ENCODE peak calls at places on chromosomes 3 and 15, in seven cellular contexts. One of them, this sample, is unnamed.

GRCh38 chr3:70832035-70832795 is 519.8 kb upstream of the MDFIC2 start:
- DNase-seq in HCT116: no peak
- DNase-seq in OCI-LY7: no peak
- DNase-seq in neural progenitor cell: no peak
- DNase-seq in hepatocyte: no peak
- DNase-seq in GM23248: peak; percentile 98
- DNase-seq in PC-3: peak; percentile 48
- DNase-seq in this sample: no peak

GRCh38 chr3:120497318-120497717 is 46.5 kb upstream of the FSTL1 start:
- DNase-seq in OCI-LY7: no peak
- DNase-seq in hepatocyte: no peak
- DNase-seq in HCT116: no peak
- DNase-seq in GM23248: peak; percentile 93
- DNase-seq in PC-3: peak; percentile 98
- DNase-seq in neural progenitor cell: no peak
- DNase-seq in this sample: no peak

GRCh38 chr3:110815008-110815583 is 256.5 kb upstream of the NECTIN3 start:
- DNase-seq in HCT116: peak; percentile 89
- DNase-seq in neural progenitor cell: no peak
- DNase-seq in hepatocyte: peak; percentile 15
- DNase-seq in OCI-LY7: no peak
- DNase-seq in PC-3: peak; percentile 84
- DNase-seq in GM23248: peak; percentile 87
- DNase-seq in this sample: peak; percentile 1

GRCh38 chr3:55604846-55605245 is 117.7 kb upstream of the WNT5A start:
- DNase-seq in neural progenitor cell: no peak
- DNase-seq in GM23248: no peak
- DNase-seq in OCI-LY7: peak; percentile 45
- DNase-seq in hepatocyte: no peak
- DNase-seq in PC-3: no peak
- DNase-seq in HCT116: no peak
- DNase-seq in this sample: no peak

GRCh38 chr15:56040081-56041035 is 46.9 kb upstream of the NEDD4 start:
- DNase-seq in OCI-LY7: no peak
- DNase-seq in hepatocyte: peak; percentile 94
- DNase-seq in HCT116: peak; percentile 88
- DNase-seq in PC-3: peak; percentile 85
- DNase-seq in neural progenitor cell: peak; percentile 20
- DNase-seq in GM23248: peak; percentile 98
- DNase-seq in this sample: no peak

GRCh38 chr15:24971052-24971451 is 16.3 kb downstream of the SNRPN start:
- DNase-seq in PC-3: no peak
- DNase-seq in hepatocyte: no peak
- DNase-seq in GM23248: no peak
- DNase-seq in OCI-LY7: no peak
- DNase-seq in neural progenitor cell: no peak
- DNase-seq in HCT116: no peak
- DNase-seq in this sample: no peak

GRCh38 chr15:61133361-61133760 is 95.7 kb downstream of the RORA start:
- DNase-seq in GM23248: no peak
- DNase-seq in OCI-LY7: no peak
- DNase-seq in neural progenitor cell: no peak
- DNase-seq in PC-3: no peak
- DNase-seq in hepatocyte: no peak
- DNase-seq in HCT116: no peak
- DNase-seq in this sample: no peak

GRCh38 chr3:64900220-64900619 is 212.4 kb upstream of the ADAMTS9 start:
- DNase-seq in PC-3: no peak
- DNase-seq in neural progenitor cell: no peak
- DNase-seq in hepatocyte: no peak
- DNase-seq in OCI-LY7: no peak
- DNase-seq in GM23248: no peak
- DNase-seq in HCT116: no peak
- DNase-seq in this sample: no peak

GRCh38 chr3:149085828-149086231 is 503 bp downstream of the HLTF start:
- DNase-seq in PC-3: peak; percentile 46
- DNase-seq in GM23248: peak; percentile 63
- DNase-seq in OCI-LY7: peak; percentile 55
- DNase-seq in HCT116: no peak
- DNase-seq in neural progenitor cell: peak; percentile 84
- DNase-seq in hepatocyte: peak; percentile 22
- DNase-seq in this sample: no peak
- TF ChIP-seq EZH2phosphoT487 in PC-3: no peak
- TF ChIP-seq EZH2phosphoT487 in GM23248: no peak
- TF ChIP-seq EZH2phosphoT487 in OCI-LY7: no peak
- TF ChIP-seq EZH2phosphoT487 in HCT116: no peak
- TF ChIP-seq EZH2phosphoT487 in neural progenitor cell: no peak
- TF ChIP-seq EZH2phosphoT487 in hepatocyte: no peak
- TF ChIP-seq EZH2phosphoT487 in this sample: no peak

GRCh38 chr15:83206971-83207621 is 527 bp downstream of the HDGFL3 start:
- DNase-seq in OCI-LY7: peak; percentile 49
- DNase-seq in HCT116: no peak
- DNase-seq in GM23248: peak; percentile 72
- DNase-seq in PC-3: peak; percentile 25
- DNase-seq in hepatocyte: peak; percentile 72
- DNase-seq in neural progenitor cell: peak; percentile 72
- DNase-seq in this sample: peak; percentile 87
- TF ChIP-seq EZH2phosphoT487 in OCI-LY7: no peak
- TF ChIP-seq EZH2phosphoT487 in HCT116: no peak
- TF ChIP-seq EZH2phosphoT487 in GM23248: no peak
- TF ChIP-seq EZH2phosphoT487 in PC-3: no peak
- TF ChIP-seq EZH2phosphoT487 in hepatocyte: no peak
- TF ChIP-seq EZH2phosphoT487 in neural progenitor cell: no peak
- TF ChIP-seq EZH2phosphoT487 in this sample: no peak

DNA sequence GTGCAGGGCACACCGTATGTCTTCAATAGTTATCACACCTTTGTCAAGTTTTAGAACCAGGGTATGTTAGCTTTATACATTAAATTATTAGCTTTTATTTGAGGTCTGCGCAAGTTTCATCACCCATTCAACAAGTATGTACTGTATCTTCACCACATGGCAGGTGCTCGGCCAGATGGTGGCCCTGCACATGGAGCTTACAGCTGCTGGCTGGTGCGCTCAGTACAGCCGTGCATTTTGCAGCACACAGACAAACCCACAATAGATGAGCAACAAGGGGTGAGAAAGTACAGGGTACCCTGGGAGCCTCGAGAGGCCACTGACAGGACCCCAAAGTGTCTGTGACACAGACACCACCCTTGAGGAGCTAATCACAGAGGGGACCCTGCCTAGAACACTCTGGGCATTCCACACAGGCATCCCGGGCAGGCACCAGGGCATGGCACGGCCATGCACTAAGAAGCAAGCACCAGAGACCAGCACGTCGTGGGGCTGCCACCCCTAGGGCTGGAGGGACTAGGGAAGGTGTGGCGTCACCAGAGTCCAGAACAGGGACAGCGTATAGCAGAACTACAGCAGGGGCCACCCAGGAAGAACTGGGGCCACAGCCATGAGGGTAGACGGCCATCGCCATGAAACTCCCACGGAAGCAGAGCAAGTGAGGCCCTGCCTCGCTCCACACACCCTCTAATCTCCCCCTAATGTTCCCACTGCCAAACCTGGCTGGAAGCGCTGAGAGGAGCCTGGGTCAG is 27.4 kb downstream of the ZXDC start:
- DNase-seq in OCI-LY7: no peak
- DNase-seq in neural progenitor cell: no peak
- DNase-seq in HCT116: no peak
- DNase-seq in hepatocyte: no peak
- DNase-seq in GM23248: no peak
- DNase-seq in PC-3: no peak
- DNase-seq in this sample: no peak
- TF ChIP-seq EZH2phosphoT487 in OCI-LY7: no peak
- TF ChIP-seq EZH2phosphoT487 in neural progenitor cell: no peak
- TF ChIP-seq EZH2phosphoT487 in HCT116: no peak
- TF ChIP-seq EZH2phosphoT487 in hepatocyte: no peak
- TF ChIP-seq EZH2phosphoT487 in GM23248: no peak
- TF ChIP-seq EZH2phosphoT487 in PC-3: no peak
- TF ChIP-seq EZH2phosphoT487 in this sample: no peak

DNA sequence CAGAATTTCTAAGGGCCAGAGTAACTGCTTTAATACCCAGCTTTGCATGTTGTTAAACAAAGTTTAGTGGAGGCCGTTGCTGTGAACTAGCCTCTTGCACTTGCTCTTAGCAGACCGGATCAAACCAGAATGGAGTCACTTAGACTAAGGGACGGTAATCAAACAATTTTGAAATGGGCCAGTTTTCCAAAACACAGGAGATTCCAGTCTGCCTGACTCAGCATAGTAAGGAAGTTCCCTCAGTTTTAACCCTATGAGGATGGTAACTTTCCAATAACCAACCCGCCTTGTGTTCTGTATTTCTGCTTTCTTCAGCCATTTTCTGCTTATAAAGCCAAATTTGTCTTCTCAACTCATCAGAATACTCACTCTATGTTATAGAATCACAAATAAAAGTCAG is 77.2 kb upstream of the WDR72 start:
- DNase-seq in GM23248: no peak
- DNase-seq in HCT116: no peak
- DNase-seq in PC-3: no peak
- DNase-seq in neural progenitor cell: no peak
- DNase-seq in OCI-LY7: no peak
- DNase-seq in hepatocyte: peak; percentile 28
- DNase-seq in this sample: no peak
- TF ChIP-seq EZH2phosphoT487 in GM23248: no peak
- TF ChIP-seq EZH2phosphoT487 in HCT116: no peak
- TF ChIP-seq EZH2phosphoT487 in PC-3: no peak
- TF ChIP-seq EZH2phosphoT487 in neural progenitor cell: no peak
- TF ChIP-seq EZH2phosphoT487 in OCI-LY7: no peak
- TF ChIP-seq EZH2phosphoT487 in hepatocyte: no peak
- TF ChIP-seq EZH2phosphoT487 in this sample: no peak

DNA sequence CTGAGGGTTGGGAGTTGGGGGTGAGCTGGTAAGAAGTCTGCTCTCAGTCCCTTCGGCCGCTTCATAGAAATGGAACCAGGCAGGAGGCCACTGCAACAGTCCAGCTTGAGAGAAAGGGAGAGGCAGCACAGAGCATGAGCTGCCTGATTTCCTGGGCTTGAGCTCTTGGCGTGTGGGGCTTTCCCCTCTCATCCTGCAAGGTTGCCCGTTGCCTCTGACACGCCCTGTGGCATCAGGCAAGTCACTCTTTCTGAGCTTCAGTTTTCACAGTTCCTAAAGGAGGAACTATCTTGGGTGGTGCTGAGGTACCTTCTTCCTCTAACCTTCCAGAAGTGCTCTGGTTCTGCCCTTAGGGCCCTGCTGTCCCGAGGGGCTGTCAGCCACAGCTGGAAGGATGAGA is 4.9 kb downstream of the MESP2 start:
- DNase-seq in neural progenitor cell: no peak
- DNase-seq in HCT116: no peak
- DNase-seq in GM23248: no peak
- DNase-seq in PC-3: peak; percentile 71
- DNase-seq in hepatocyte: no peak
- DNase-seq in OCI-LY7: no peak
- DNase-seq in this sample: no peak
- TF ChIP-seq EZH2phosphoT487 in neural progenitor cell: no peak
- TF ChIP-seq EZH2phosphoT487 in HCT116: no peak
- TF ChIP-seq EZH2phosphoT487 in GM23248: no peak
- TF ChIP-seq EZH2phosphoT487 in PC-3: no peak
- TF ChIP-seq EZH2phosphoT487 in hepatocyte: no peak
- TF ChIP-seq EZH2phosphoT487 in OCI-LY7: no peak
- TF ChIP-seq EZH2phosphoT487 in this sample: no peak

GRCh38 chr3:111903067-111903511 is 44.0 kb downstream of the PHLDB2 start:
- DNase-seq in neural progenitor cell: peak; percentile 30
- DNase-seq in GM23248: peak; percentile 90
- DNase-seq in PC-3: peak; percentile 97
- DNase-seq in OCI-LY7: no peak
- DNase-seq in hepatocyte: no peak
- DNase-seq in HCT116: peak; percentile 98
- DNase-seq in this sample: no peak
- TF ChIP-seq EZH2phosphoT487 in neural progenitor cell: no peak
- TF ChIP-seq EZH2phosphoT487 in GM23248: no peak
- TF ChIP-seq EZH2phosphoT487 in PC-3: no peak
- TF ChIP-seq EZH2phosphoT487 in OCI-LY7: no peak
- TF ChIP-seq EZH2phosphoT487 in hepatocyte: no peak
- TF ChIP-seq EZH2phosphoT487 in HCT116: no peak
- TF ChIP-seq EZH2phosphoT487 in this sample: no peak

GRCh38 chr3:46517016-46517770 is 19.4 kb downstream of the RTP3 start:
- DNase-seq in HCT116: peak; percentile 82
- DNase-seq in PC-3: peak; percentile 97
- DNase-seq in GM23248: peak; percentile 81
- DNase-seq in hepatocyte: no peak
- DNase-seq in neural progenitor cell: no peak
- DNase-seq in OCI-LY7: no peak
- DNase-seq in this sample: no peak
- TF ChIP-seq EZH2phosphoT487 in HCT116: no peak
- TF ChIP-seq EZH2phosphoT487 in PC-3: no peak
- TF ChIP-seq EZH2phosphoT487 in GM23248: no peak
- TF ChIP-seq EZH2phosphoT487 in hepatocyte: no peak
- TF ChIP-seq EZH2phosphoT487 in neural progenitor cell: no peak
- TF ChIP-seq EZH2phosphoT487 in OCI-LY7: no peak
- TF ChIP-seq EZH2phosphoT487 in this sample: no peak